ENCODE peak calls at places on chromosomes 4 and X, in nine cellular contexts. F is lower leg skin, N is right lobe of liver, U is K562, Q is tibial nerve, W is IMR-90, J is GM12891, A is heart left ventricle, Y is body of pancreas. T is an unnamed sample.

GRCh38 chr4:130067419-130067818 is 971.5 kb downstream of the C4orf33 start:
- DNase-seq in F (no peak), N (no peak), U (no peak), Q (no peak), W (no peak), J (no peak), A (no peak), Y (no peak), T (no peak)

GRCh38 chr4:38523524-38524448 is 140.2 kb upstream of the KLF3 start:
- DNase-seq in F (no peak), N (no peak), U (peak; percentile 58), Q (no peak), W (no peak), J (no peak), A (no peak), Y (peak; percentile 24), T (no peak)

GRCh38 chrX:103791826-103792458 is 15.3 kb downstream of the PLP1 start:
- DNase-seq in F (no peak), N (no peak), U (no peak), Q (no peak), W (peak; percentile 48), J (no peak), A (no peak), Y (no peak), T (no peak)

GRCh38 chr4:140186651-140187315 is 32.8 kb upstream of the MAML3 start:
- DNase-seq in F (no peak), N (no peak), U (no peak), Q (no peak), W (peak; percentile 67), J (no peak), A (no peak), Y (peak; percentile 36), T (peak; percentile 67)

GRCh38 chr4:186201535-186202230 is 10.3 kb downstream of the CYP4V2 start:
- DNase-seq in F (no peak), N (peak; percentile 62), U (peak; percentile 39), Q (no peak), W (peak; percentile 40), J (peak; percentile 45), A (no peak), Y (peak; percentile 74), T (peak; percentile 60)

GRCh38 chr4:68372588-68372987 is 22.7 kb upstream of the YTHDC1 start:
- DNase-seq in F (no peak), N (no peak), U (no peak), Q (no peak), W (peak; percentile 40), J (no peak), A (no peak), Y (no peak), T (no peak)

GRCh38 chrX:40272786-40273185 is 175.0 kb upstream of the BCOR start:
- DNase-seq in F (no peak), N (no peak), U (no peak), Q (no peak), W (no peak), J (no peak), A (no peak), Y (no peak), T (no peak)

GRCh38 chr4:128565054-128565453 is 244.4 kb upstream of the JADE1 start:
- DNase-seq in F (no peak), N (no peak), U (no peak), Q (no peak), W (no peak), J (no peak), A (no peak), Y (no peak), T (no peak)

GRCh38 chr4:14167876-14168510 is 540.5 kb upstream of the BOD1L1 start:
- DNase-seq in F (no peak), N (no peak), U (no peak), Q (no peak), W (peak; percentile 45), J (no peak), A (no peak), Y (no peak), T (no peak)

GRCh38 chr4:84673475-84674230 is 90.7 kb downstream of the CDS1 start:
- DNase-seq in F (no peak), N (no peak), U (no peak), Q (no peak), W (peak; percentile 92), J (no peak), A (no peak), Y (no peak), T (no peak)

GRCh38 chr4:103424853-103425252 is 226.7 kb upstream of the CENPE start:
- DNase-seq in F (no peak), N (peak; percentile 38), U (no peak), Q (no peak), W (no peak), J (no peak), A (no peak), Y (peak; percentile 40), T (no peak)

GRCh38 chr4:146051724-146052396 is 113.2 kb upstream of the ZNF827 start:
- DNase-seq in F (no peak), N (no peak), U (no peak), Q (no peak), W (peak; percentile 72), J (no peak), A (no peak), Y (no peak), T (no peak)

DNA sequence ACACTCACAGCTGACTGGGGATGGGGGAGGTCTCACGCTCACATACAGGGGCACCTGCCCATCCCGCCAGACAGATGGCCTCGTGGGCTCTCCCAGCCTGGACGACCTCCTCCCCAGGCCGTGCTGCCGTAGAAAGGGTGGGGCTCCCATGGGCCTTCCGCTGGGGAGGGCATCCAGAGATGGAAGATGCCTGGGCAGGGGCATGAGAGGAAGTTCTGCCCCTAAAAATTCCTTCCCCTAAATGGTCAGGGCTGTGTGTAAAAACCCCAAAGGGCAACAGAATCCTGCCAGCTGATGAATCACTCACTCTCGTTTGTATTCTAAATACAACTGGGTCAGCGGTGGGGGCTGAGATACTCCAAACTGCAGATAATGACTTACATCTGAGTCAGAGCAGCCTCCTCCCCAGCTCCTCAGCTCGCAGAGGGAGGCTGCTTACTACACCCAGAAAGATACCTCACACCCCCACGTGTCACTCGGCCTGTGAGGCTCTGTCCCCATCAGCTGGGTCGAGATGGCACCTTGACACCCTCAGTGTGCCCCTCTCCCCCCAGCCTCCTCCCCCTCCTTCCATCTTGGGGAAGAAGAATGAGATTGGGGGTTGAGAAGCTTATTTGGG is 10.1 kb downstream of the WDR1 start:
- DNase-seq in F (peak; percentile 93), N (peak; percentile 46), U (no peak), Q (peak; percentile 84), W (peak; percentile 97), J (peak; percentile 23), A (peak; percentile 89), Y (peak; percentile 68), T (no peak)
- TF ChIP-seq POLR2A in F (no peak), N (no peak), U (no peak), Q (no peak), W (no peak), J (no peak), A (no peak), Y (no peak), T (no peak)

DNA sequence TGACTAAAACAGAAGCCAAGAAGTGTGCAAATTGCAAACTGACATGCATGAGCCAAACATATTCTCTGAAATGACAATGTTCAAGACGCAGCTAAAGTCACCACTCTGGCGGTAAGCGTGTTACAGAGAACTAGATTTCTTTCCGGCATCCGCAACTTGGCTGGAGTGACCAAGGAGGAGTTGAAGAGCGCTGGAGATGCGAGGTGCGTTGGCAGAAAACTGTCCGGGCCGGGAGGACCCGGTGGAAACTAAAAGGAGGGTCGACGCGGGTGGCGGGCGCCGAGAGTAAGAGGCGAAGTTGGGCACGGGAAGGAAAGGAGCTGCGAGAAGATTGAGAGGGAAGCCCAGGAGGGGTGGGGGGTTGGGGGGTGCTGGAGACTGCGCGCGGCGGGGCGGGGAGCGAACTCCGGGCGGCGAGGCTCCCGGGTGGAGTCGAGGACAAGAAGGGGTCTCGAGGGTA is 807 bp downstream of the SEL1L3 start:
- DNase-seq in F (no peak), N (peak; percentile 37), U (no peak), Q (no peak), W (peak; percentile 40), J (no peak), A (no peak), Y (peak; percentile 33), T (peak; percentile 69)
- TF ChIP-seq POLR2A in F (no peak), N (no peak), U (peak; percentile 42), Q (no peak), W (no peak), J (no peak), A (no peak), Y (peak; percentile 29), T (no peak)

GRCh38 chr4:4781936-4782754 is 77.3 kb upstream of the MSX1 start:
- DNase-seq in F (peak; percentile 82), N (no peak), U (no peak), Q (no peak), W (peak; percentile 72), J (no peak), A (no peak), Y (no peak), T (no peak)
- TF ChIP-seq POLR2A in F (no peak), N (no peak), U (no peak), Q (no peak), W (no peak), J (no peak), A (no peak), Y (no peak), T (no peak)

GRCh38 chr4:184263910-184264732 is 46.4 kb upstream of the ENPP6 start:
- DNase-seq in F (peak; percentile 99), N (peak; percentile 92), U (peak; percentile 75), Q (peak; percentile 99), W (peak; percentile 90), J (no peak), A (peak; percentile 93), Y (peak; percentile 94), T (peak; percentile 91)

GRCh38 chr4:184267673-184268573 is 50.2 kb upstream of the ENPP6 start:
- DNase-seq in F (peak; percentile 83), N (peak; percentile 54), U (peak; percentile 45), Q (peak; percentile 32), W (peak; percentile 97), J (no peak), A (peak; percentile 39), Y (peak; percentile 65), T (peak; percentile 82)

GRCh38 chr4:184263461-184263860 is 45.8 kb upstream of the ENPP6 start:
- DNase-seq in F (no peak), N (no peak), U (no peak), Q (no peak), W (no peak), J (no peak), A (no peak), Y (no peak), T (no peak)

GRCh38 chr4:184267206-184267608 is 49.5 kb upstream of the ENPP6 start:
- DNase-seq in F (peak; percentile 50), N (no peak), U (no peak), Q (no peak), W (no peak), J (no peak), A (no peak), Y (no peak), T (no peak)

GRCh38 chr4:184265566-184266351 is 48.1 kb upstream of the ENPP6 start:
- DNase-seq in F (peak; percentile 76), N (no peak), U (peak; percentile 31), Q (no peak), W (peak; percentile 61), J (no peak), A (no peak), Y (no peak), T (peak; percentile 69)
- TF ChIP-seq POLR2A in F (no peak), N (no peak), U (peak; percentile 49), Q (no peak), W (no peak), J (peak; percentile 74), A (no peak), Y (no peak), T (no peak)